ENCODE peak calls at places on chromosomes 13 and 19, in seven cellular contexts. Y is neuronal stem cell, U is fibroblast of lung, L is thoracic aorta, Z is adrenal gland, G is heart left ventricle, I is neural progenitor cell. S is an unnamed sample. For H3K36me3, H3K4me1 and H3K9me3, the result is how much of the 10 kb centered on the place peaks cover.

GRCh38 chr19:35048911-35049411 is 7.4 kb downstream of the HPN start:
- DNase-seq in I (no peak), L (no peak), U (no peak), G (peak), Y (no peak), Z (peak), S (no peak)

GRCh38 chr19:54817670-54818536 is 1.6 kb downstream of the KIR3DL1 start:
- DNase-seq in L (no peak), U (no peak), Z (no peak), Y (no peak), I (no peak), G (no peak), S (no peak)

GRCh38 chr19:57527136-57527881 is at the start of gene ZNF549:
- DNase-seq in G (peak), Y (peak), L (peak), I (peak), Z (peak), U (peak), S (peak)

GRCh38 chr19:18475762-18476331 is 37.9 kb upstream of the ISYNA1 start:
- DNase-seq in Y (no peak), L (no peak), Z (no peak), I (no peak), U (no peak), G (no peak), S (no peak)

GRCh38 chr13:108427355-108427754 is 157.8 kb downstream of the TNFSF13B start:
- DNase-seq in G (no peak), Y (no peak), U (peak), L (no peak), Z (no peak), I (no peak), S (no peak)

GRCh38 chr19:57031156-57031555 is 88.6 kb upstream of the USP29 start:
- DNase-seq in I (no peak), L (no peak), Z (no peak), G (no peak), U (no peak), Y (no peak), S (no peak)

GRCh38 chr19:53808710-53809125 is 15.4 kb downstream of the NLRP12 start:
- DNase-seq in I (peak), Z (no peak), U (peak), Y (no peak), G (no peak), L (no peak), S (peak)

GRCh38 chr13:34750078-34750703 is 191.9 kb upstream of the NBEA start:
- DNase-seq in U (no peak), L (no peak), Y (peak), Z (no peak), G (peak), I (peak), S (no peak)

GRCh38 chr19:5304486-5304885 is 36.1 kb downstream of the PTPRS start:
- DNase-seq in U (no peak), G (no peak), I (no peak), Z (no peak), L (no peak), Y (no peak), S (no peak)

GRCh38 chr19:11421607-11422098 is 2.5 kb upstream of the RGL3 start:
- DNase-seq in Z (peak), L (no peak), Y (no peak), U (no peak), G (no peak), I (peak), S (no peak)

GRCh38 chr19:40663712-40664692 is 26.4 kb downstream of the NUMBL start:
- DNase-seq in Y (no peak), U (no peak), Z (no peak), G (peak), I (no peak), L (no peak), S (no peak)

GRCh38 chr13:99062593-99062992 is 84.7 kb upstream of the DOCK9 start:
- DNase-seq in G (peak), Z (no peak), Y (no peak), L (no peak), I (no peak), U (peak), S (peak)

GRCh38 chr19:49812452-49812996 is 568 bp downstream of the FUZ start:
- DNase-seq in I (peak), L (no peak), Z (no peak), G (no peak), U (no peak), Y (no peak), S (no peak)

GRCh38 chr13:107964356-107964755 is 251.0 kb downstream of the LIG4 start:
- DNase-seq in L (no peak), I (no peak), G (no peak), Z (no peak), U (peak), Y (no peak), S (no peak)

GRCh38 chr19:48506138-48506733 is 5.4 kb downstream of the LMTK3 start:
- DNase-seq in Z (no peak), G (no peak), L (no peak), U (peak), Y (no peak), I (peak), S (no peak)

GRCh38 chr19:45340232-45340898 is at the start of gene KLC3:
- DNase-seq in Z (no peak), U (no peak), G (no peak), Y (no peak), L (no peak), I (peak), S (no peak)

GRCh38 chr13:26222523-26223046 is 471 bp upstream of the RNF6 start:
- DNase-seq in Y (no peak), U (no peak), I (no peak), Z (no peak), G (no peak), L (no peak), S (no peak)

GRCh38 chr19:51808333-51808986 is 13.5 kb downstream of the FPR3 start:
- DNase-seq in U (peak), L (no peak), Y (no peak), Z (no peak), I (no peak), G (no peak), S (no peak)

GRCh38 chr19:4456843-4457653 is 546 bp downstream of the UBXN6 start:
- DNase-seq in U (peak), L (no peak), I (peak), Z (peak), G (peak), Y (peak), S (no peak)

GRCh38 chr19:29245221-29245620 is 32.3 kb upstream of the UQCRFS1 start:
- DNase-seq in G (no peak), I (no peak), L (no peak), Y (no peak), Z (peak), U (no peak), S (no peak)

GRCh38 chr19:51735759-51736449 is 12.1 kb upstream of the HAS1 start:
- DNase-seq in U (peak), Z (peak), I (no peak), Y (no peak), L (peak), G (peak), S (no peak)

GRCh38 chr19:13764101-13764807 is at the start of gene MRI1:
- DNase-seq in Y (peak), U (peak), L (peak), G (peak), Z (peak), I (peak), S (peak)

GRCh38 chr19:47035127-47035494 is 13.3 kb downstream of the TMEM160 start:
- DNase-seq in U (no peak), L (no peak), Z (no peak), Y (no peak), I (peak), G (no peak), S (no peak)

GRCh38 chr19:39677931-39678889 is 22.5 kb downstream of the LGALS16 start:
- DNase-seq in U (no peak), Y (no peak), I (no peak), L (no peak), Z (no peak), G (no peak), S (no peak)

GRCh38 chr13:100550433-100550832 is 38.2 kb downstream of the GGACT start:
- DNase-seq in U (peak), G (no peak), I (no peak), L (no peak), Z (peak), Y (no peak), S (no peak)

GRCh38 chr19:40033989-40034560 is 22.0 kb downstream of the ZNF780B start:
- DNase-seq in I (no peak), G (no peak), U (no peak), L (no peak), Y (no peak), Z (no peak), S (no peak)

GRCh38 chr19:31963741-31964140 is 381.7 kb upstream of the ZNF507 start:
- DNase-seq in U (no peak), L (no peak), I (no peak), Y (no peak), G (no peak), Z (peak), S (no peak)

GRCh38 chr13:24195626-24196025 is 35.1 kb downstream of the SPATA13 start:
- DNase-seq in I (no peak), G (no peak), Z (no peak), L (no peak), U (no peak), Y (no peak), S (no peak)

GRCh38 chr19:50720921-50721291 is 1.3 kb upstream of the SHANK1 start:
- DNase-seq in I (peak), Y (no peak), U (peak), L (no peak), Z (peak), G (no peak), S (no peak)

GRCh38 chr13:33281951-33282595 is 3.5 kb downstream of the STARD13 start:
- DNase-seq in Z (no peak), I (no peak), U (peak), G (no peak), Y (no peak), L (no peak), S (peak)

GRCh38 chr13:40406405-40407138 is 259.9 kb downstream of the FOXO1 start:
- DNase-seq in U (peak), I (no peak), Y (no peak), Z (no peak), L (no peak), G (no peak), S (peak)

GRCh38 chr13:26888632-26889031 is 128.0 kb upstream of the GPR12 start:
- DNase-seq in I (no peak), Y (no peak), L (no peak), G (no peak), Z (no peak), U (no peak), S (no peak)

GRCh38 chr13:27921421-27921960 is 1.7 kb downstream of the PDX1 start:
- DNase-seq in G (no peak), U (no peak), L (no peak), I (peak), Y (peak), Z (no peak), S (no peak)

GRCh38 chr19:23799321-23799720 is 40.6 kb upstream of the ZNF681 start:
- DNase-seq in Z (no peak), U (no peak), I (no peak), Y (no peak), L (no peak), G (no peak), S (no peak)

GRCh38 chr19:9721861-9722260 is 46.7 kb downstream of the ZNF846 start:
- DNase-seq in U (no peak), G (no peak), L (no peak), Y (peak), I (peak), Z (no peak), S (no peak)

GRCh38 chr13:39766464-39767167 is 111.2 kb downstream of the COG6 start:
- DNase-seq in G (no peak), Y (no peak), L (no peak), U (no peak), I (no peak), Z (no peak), S (no peak)

GRCh38 chr19:42271045-42271419 is 2.0 kb downstream of the CIC start:
- DNase-seq in Y (no peak), I (no peak), U (no peak), Z (peak), G (no peak), L (no peak), S (no peak)

GRCh38 chr13:113143466-113144254 is 14.8 kb upstream of the PROZ start:
- DNase-seq in Z (no peak), I (no peak), G (no peak), L (no peak), U (no peak), Y (no peak), S (no peak)

GRCh38 chr19:1977116-1977515 is 36.1 kb downstream of the CSNK1G2 start:
- DNase-seq in L (no peak), G (no peak), U (no peak), I (no peak), Y (no peak), Z (no peak), S (no peak)
- H3K36me3 ChIP-seq in L (under half), G (half or more), U (under half), I (under half), Y (under half), Z (under half), S (under half)

DNA sequence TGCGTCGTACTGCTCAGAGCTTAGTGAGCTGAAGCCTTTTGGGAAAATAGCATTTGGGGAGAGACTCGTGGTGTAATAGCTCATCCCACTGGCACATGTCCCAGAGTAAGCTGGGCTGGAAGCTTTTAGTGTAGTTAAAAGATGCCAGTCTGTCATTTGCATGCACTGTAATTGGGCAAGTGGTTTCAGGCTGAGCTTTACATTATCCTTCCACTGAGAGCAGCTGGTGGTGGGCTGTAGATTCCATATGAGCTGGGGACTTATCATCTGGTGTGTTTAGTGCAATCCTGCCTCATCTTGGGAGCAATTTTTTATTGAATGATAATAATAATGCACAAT is 69.9 kb downstream of the LRCH1 start:
- DNase-seq in Z (peak), L (no peak), U (peak), I (no peak), Y (no peak), G (peak), S (no peak)
- H3K4me1 ChIP-seq in Z (under half), L (half or more), U (under half), I (under half), Y (under half), G (half or more), S (under half)

DNA sequence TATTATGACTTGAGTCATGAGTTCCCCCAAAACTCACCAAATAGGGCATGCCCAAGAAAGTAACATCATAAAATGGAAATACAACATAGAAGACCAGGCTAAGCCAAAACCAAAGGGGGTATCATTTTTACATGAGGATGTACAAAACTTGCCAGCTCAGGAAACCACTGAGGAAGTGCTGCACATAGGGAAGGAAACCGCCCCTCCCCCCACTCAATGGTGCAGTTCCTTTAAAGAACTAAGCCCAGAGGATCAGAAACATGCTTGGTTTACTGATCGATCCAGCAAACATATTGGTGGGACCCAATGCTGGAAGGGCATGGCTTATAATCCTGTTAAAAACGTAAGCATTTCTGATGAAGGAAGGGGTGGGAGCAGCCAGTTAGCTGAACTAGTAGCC is 4.2 kb upstream of the ZNF486 start:
- DNase-seq in L (no peak), U (no peak), I (no peak), Y (no peak), Z (no peak), G (no peak), S (no peak)
- H3K9me3 ChIP-seq in L (under half), U (under half), I (under half), Y (under half), Z (under half), G (under half), S (under half)

DNA sequence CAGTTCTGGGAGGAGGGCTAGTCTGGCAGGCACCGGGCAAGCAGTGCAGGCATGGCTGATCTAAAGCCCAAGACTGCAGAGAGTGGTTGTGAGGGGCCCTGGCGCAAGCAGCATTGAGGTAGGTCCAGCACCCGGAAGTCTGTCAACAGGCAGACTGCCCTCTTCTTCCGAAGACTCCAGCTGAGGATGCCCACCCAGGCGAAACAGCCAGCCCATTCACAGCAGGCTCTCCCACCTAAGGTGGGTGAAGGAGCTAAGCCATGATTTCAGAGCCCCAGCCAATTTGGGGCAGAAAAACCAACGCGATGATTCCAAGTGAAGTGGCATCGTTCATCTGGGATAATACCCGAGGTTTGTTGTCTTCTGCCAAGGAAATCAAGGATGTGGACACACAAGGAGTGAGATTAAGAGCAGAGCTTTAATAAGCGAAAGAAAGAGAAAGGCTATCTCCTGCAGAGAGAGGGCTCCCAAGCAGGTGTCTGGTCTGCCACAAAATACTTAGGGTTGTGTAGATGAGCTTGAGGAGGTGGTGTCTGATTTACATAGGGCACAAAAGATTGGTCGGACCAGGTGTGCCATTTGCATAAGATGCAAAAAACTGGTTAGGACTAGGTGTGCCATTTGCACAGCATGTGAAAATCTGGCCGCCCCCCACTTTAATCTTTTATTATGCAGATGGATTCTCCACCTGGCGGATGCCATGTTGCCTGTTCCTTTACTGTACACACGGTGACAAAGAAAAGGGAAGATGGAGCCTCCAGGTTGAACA is 22.6 kb downstream of the FAM124A start:
- DNase-seq in G (no peak), L (no peak), U (no peak), Z (no peak), Y (no peak), I (no peak), S (no peak)
- H3K36me3 ChIP-seq in G (under half), L (under half), U (under half), Z (under half), Y (under half), I (under half), S (under half)

GRCh38 chr13:46124531-46124966 is 19.7 kb upstream of the CPB2 start:
- DNase-seq in L (no peak), Y (no peak), G (no peak), I (no peak), U (no peak), Z (no peak), S (no peak)
- H3K4me1 ChIP-seq in L (under half), Y (under half), G (under half), I (under half), U (under half), Z (under half), S (under half)

GRCh38 chr19:36373638-36374156 is 5.3 kb downstream of the ZFP14 start:
- DNase-seq in I (no peak), L (no peak), G (no peak), U (no peak), Y (no peak), Z (no peak), S (no peak)
- H3K9me3 ChIP-seq in I (under half), L (under half), G (under half), U (under half), Y (under half), Z (under half), S (under half)

DNA sequence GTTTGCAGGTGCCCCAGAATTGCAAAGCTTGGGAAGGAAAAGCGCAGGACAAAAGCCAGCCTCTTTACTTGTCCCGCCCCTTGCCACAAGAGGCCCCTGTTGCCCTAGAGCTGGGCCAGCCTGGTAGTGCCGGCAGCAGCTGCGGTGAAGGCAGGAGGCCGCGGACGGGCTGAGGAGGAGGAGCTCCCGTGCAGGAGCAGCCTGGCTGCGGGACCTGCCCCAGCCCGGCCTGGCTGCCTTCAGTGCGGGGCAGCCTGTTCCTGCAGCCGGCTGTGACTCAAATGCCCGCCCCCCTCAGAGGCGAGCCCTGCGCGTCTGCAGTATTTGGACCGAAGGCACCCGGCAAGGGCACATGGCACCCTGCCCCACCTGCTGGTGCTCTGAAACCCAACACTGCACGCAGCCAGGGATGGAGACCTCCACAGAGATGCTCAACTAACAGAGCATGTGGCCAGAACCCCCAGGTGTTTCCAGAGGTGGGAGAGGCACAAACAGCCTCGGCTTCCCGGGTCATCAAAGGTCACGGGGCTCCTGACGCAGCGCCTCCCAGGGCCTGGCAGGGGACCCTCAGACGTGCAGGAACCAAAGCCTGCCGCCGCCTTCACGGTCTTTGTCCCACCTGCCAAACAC is 29.7 kb downstream of the NAXD start:
- DNase-seq in Z (peak), U (peak), I (peak), Y (peak), L (no peak), G (peak), S (peak)
- H3K36me3 ChIP-seq in Z (under half), U (under half), I (under half), Y (under half), L (under half), G (half or more), S (half or more)